ENCODE peak calls at places on chromosomes 1 and 21, in eight cellular contexts. J is kidney, R is PC-9, L is fibroblast of lung, G is foreskin keratinocyte, I is ascending aorta, D is right lobe of liver, U is left ventricle myocardium inferior. A is an unnamed sample.

GRCh38 chr21:44467859-44468195 is 12.5 kb downstream of the LRRC3 start:
- DNase-seq in J (no peak), R (no peak), L (no peak), G (no peak), I (no peak), D (peak; percentile 49), U (no peak), A (no peak)

GRCh38 chr1:207579436-207579799 is 65.5 kb upstream of the CR1L start:
- DNase-seq in J (no peak), R (peak; percentile 32), L (peak; percentile 46), G (peak; percentile 19), I (no peak), D (peak; percentile 16), U (no peak), A (no peak)

GRCh38 chr1:227450489-227450888 is 112.9 kb upstream of the ZNF678 start:
- DNase-seq in J (no peak), R (no peak), L (no peak), G (no peak), I (no peak), D (no peak), U (no peak), A (no peak)

GRCh38 chr1:10208537-10208936 is 1.8 kb upstream of the KIF1B start:
- DNase-seq in J (no peak), R (no peak), L (no peak), G (no peak), I (no peak), D (no peak), U (no peak), A (peak; percentile 51)

GRCh38 chr1:160629286-160630210 is 17.3 kb downstream of the SLAMF1 start:
- DNase-seq in J (no peak), R (no peak), L (no peak), G (no peak), I (no peak), D (peak; percentile 39), U (peak; percentile 40), A (peak; percentile 73)

GRCh38 chr1:242523968-242524570 is 428 bp downstream of the PLD5 start:
- DNase-seq in J (peak; percentile 70), R (no peak), L (peak; percentile 12), G (no peak), I (no peak), D (no peak), U (peak; percentile 17), A (peak; percentile 56)

GRCh38 chr1:230105754-230106625 is 39.0 kb downstream of the GALNT2 start:
- DNase-seq in J (no peak), R (no peak), L (peak; percentile 92), G (no peak), I (no peak), D (peak; percentile 50), U (no peak), A (no peak)

GRCh38 chr1:3312894-3313578 is 141.4 kb upstream of the ARHGEF16 start:
- DNase-seq in J (peak; percentile 98), R (peak; percentile 87), L (peak; percentile 100), G (peak; percentile 21), I (peak; percentile 93), D (peak; percentile 74), U (peak; percentile 87), A (peak; percentile 95)

GRCh38 chr1:186244825-186245224 is 130.2 kb downstream of the TPR start:
- DNase-seq in J (no peak), R (no peak), L (no peak), G (no peak), I (no peak), D (peak; percentile 18), U (no peak), A (no peak)

GRCh38 chr1:232059726-232060360 is 433.3 kb downstream of the DISC1 start:
- DNase-seq in J (no peak), R (no peak), L (no peak), G (no peak), I (no peak), D (no peak), U (no peak), A (no peak)

GRCh38 chr1:18597159-18598042 is 33.2 kb upstream of the PAX7 start:
- DNase-seq in J (peak; percentile 84), R (peak; percentile 53), L (peak; percentile 21), G (no peak), I (no peak), D (peak; percentile 59), U (peak; percentile 46), A (no peak)

GRCh38 chr1:203954788-203955552 is 93.6 kb downstream of the SNRPE start:
- DNase-seq in J (no peak), R (no peak), L (no peak), G (no peak), I (no peak), D (no peak), U (no peak), A (no peak)

GRCh38 chr1:214440219-214440965 is 111.0 kb downstream of the PTPN14 start:
- DNase-seq in J (no peak), R (no peak), L (no peak), G (peak; percentile 79), I (no peak), D (no peak), U (no peak), A (no peak)

GRCh38 chr1:92949937-92950817 is 11.1 kb downstream of the DIPK1A start:
- DNase-seq in J (no peak), R (peak; percentile 23), L (peak; percentile 91), G (peak; percentile 62), I (no peak), D (no peak), U (no peak), A (no peak)

GRCh38 chr1:19484338-19484792 is 974 bp downstream of the CAPZB start:
- DNase-seq in J (peak; percentile 85), R (no peak), L (no peak), G (no peak), I (no peak), D (peak; percentile 35), U (no peak), A (peak; percentile 86)

GRCh38 chr1:171343727-171344472 is 29.9 kb downstream of the FMO4 start:
- DNase-seq in J (no peak), R (no peak), L (peak; percentile 24), G (no peak), I (no peak), D (peak; percentile 44), U (no peak), A (no peak)

GRCh38 chr1:101653482-101653946 is 343.2 kb downstream of the OLFM3 start:
- DNase-seq in J (no peak), R (no peak), L (no peak), G (peak; percentile 14), I (no peak), D (no peak), U (no peak), A (no peak)

GRCh38 chr1:205922806-205923205 is 20.4 kb downstream of the SLC26A9 start:
- DNase-seq in J (no peak), R (no peak), L (no peak), G (no peak), I (no peak), D (no peak), U (no peak), A (no peak)

GRCh38 chr1:205923663-205924435 is 19.4 kb downstream of the SLC26A9 start:
- DNase-seq in J (peak; percentile 23), R (no peak), L (no peak), G (no peak), I (no peak), D (no peak), U (no peak), A (no peak)

GRCh38 chr1:205921559-205921887 is 21.7 kb downstream of the SLC26A9 start:
- DNase-seq in J (peak; percentile 54), R (no peak), L (no peak), G (no peak), I (no peak), D (no peak), U (no peak), A (no peak)

GRCh38 chr1:205920861-205921558 is 22.2 kb downstream of the SLC26A9 start:
- DNase-seq in J (peak; percentile 30), R (no peak), L (no peak), G (no peak), I (no peak), D (no peak), U (no peak), A (no peak)

GRCh38 chr1:205922314-205922713 is 20.9 kb downstream of the SLC26A9 start:
- DNase-seq in J (peak; percentile 32), R (no peak), L (no peak), G (no peak), I (no peak), D (no peak), U (no peak), A (no peak)
- H3K4me1 ChIP-seq in J (peaks cover 8% of the 10 kb centered on the region), R (peaks cover 5% of the 10 kb centered on the region), L (no peaks in the 10 kb centered on the region), G (no peaks in the 10 kb centered on the region), I (peaks cover 31% of the 10 kb centered on the region), D (no peaks in the 10 kb centered on the region), U (peaks cover 36% of the 10 kb centered on the region), A (peaks cover 12% of the 10 kb centered on the region)

GRCh38 chr1:167683641-167684502 is 37.9 kb upstream of the MPZL1 start:
- DNase-seq in J (no peak), R (no peak), L (peak; percentile 70), G (no peak), I (no peak), D (peak; percentile 29), U (peak; percentile 45), A (peak; percentile 50)
- H3K27ac ChIP-seq in J (no peak overlapping the region), R (no peak overlapping the region), L (no peak overlapping the region), G (no peak overlapping the region), I (peak overlapping the region; percentile 79), D (peak overlapping the region; percentile 4), U (peak overlapping the region; percentile 93), A (peak overlapping the region; percentile 61)

DNA sequence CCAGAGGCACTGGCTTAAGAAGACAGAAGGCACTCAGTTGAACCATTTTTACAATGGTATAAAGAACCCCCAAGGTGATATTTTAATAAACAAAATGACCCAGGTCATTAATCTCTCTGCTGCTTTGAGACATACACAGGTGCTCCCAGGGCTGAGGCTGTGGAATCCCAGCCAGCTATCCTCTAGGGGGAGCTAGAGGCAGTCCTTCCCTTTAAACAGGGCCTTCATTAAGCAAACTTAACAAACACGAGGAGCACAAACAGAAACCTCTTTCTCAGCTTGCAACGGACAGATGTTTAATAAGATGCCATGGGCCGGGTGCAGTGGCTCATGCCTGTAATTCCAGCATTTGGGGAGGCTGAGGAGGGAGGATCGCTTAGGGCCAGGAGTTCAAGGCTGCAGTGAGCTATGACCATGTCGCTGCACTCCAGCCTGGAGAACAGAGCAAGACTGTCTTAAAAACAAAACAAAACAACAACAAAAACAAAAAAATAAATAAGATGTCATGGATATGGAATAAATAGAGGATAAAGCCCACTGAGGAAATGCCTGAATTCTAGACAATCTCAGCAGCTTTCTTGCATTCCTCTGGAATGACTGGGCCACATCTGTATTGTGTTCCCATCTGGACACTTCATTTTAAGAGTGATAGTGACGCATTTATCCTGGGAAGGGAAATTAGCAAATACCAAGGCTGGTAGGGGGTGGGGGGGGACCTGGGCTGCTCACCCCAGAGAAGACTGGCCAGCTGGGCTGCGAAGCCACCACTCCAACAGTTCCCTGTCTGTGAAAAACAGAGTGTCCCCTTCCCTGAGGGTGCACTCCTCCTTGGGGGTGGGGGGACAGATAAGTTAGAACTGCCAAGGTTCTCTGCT is 106.5 kb downstream of the HIVEP3 start:
- DNase-seq in J (no peak), R (peak; percentile 73), L (peak; percentile 89), G (peak; percentile 56), I (no peak), D (no peak), U (peak; percentile 63), A (no peak)
- TF ChIP-seq CTCF in J (peak; percentile 52), R (peak; percentile 88), L (peak; percentile 66), G (peak; percentile 84), I (peak; percentile 39), D (peak; percentile 66), U (peak; percentile 71), A (peak; percentile 68)

DNA sequence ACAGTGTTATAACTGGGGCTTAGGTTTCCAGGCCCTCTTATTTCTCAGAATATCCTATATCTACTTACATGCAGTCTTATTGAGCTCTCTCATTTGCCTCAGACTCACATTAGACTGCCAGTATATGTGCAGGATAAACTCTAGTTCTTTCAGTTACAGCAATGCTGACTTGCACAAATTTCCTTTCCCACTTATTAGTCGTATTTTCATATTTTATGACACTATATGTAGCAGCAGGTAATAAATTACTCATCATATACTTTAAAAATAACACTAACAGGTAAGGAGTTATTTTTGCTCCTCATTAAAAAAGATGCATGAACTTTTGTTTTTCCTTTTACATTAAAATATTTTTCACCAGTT is 65.7 kb downstream of the GADD45A start:
- DNase-seq in J (no peak), R (no peak), L (no peak), G (no peak), I (no peak), D (no peak), U (no peak), A (no peak)
- H3K4me1 ChIP-seq in J (peaks cover 47% of the 10 kb centered on the region), R (peaks cover 58% of the 10 kb centered on the region), L (peaks cover 31% of the 10 kb centered on the region), G (peaks cover 60% of the 10 kb centered on the region), I (peaks cover 87% of the 10 kb centered on the region), D (no peaks in the 10 kb centered on the region), U (peaks cover 87% of the 10 kb centered on the region), A (peaks cover 23% of the 10 kb centered on the region)